ENCODE peak calls at places on chromosomes 11 and 22, in five cellular contexts. X is A673, L is GM13977, I is tibial nerve, T is heart right ventricle. G is an unnamed sample.

GRCh38 chr11:101960231-101960630 is 43.9 kb upstream of the ANGPTL5 start:
- DNase-seq in L (no peak), T (no peak), X (no peak), I (no peak), G (no peak)

GRCh38 chr11:3080104-3080503 is 22.9 kb upstream of the CARS1 start:
- DNase-seq in L (no peak), I (no peak), X (no peak), T (no peak), G (no peak)

GRCh38 chr11:112616292-112617088 is 344.7 kb upstream of the NCAM1 start:
- DNase-seq in L (no peak), I (no peak), X (no peak), T (no peak), G (no peak)

GRCh38 chr11:120208012-120208441 is 2.8 kb upstream of the OAF start:
- DNase-seq in L (no peak), T (no peak), X (no peak), I (no peak), G (no peak)

GRCh38 chr11:100445231-100445735 is 241.8 kb upstream of the ARHGAP42 start:
- DNase-seq in T (no peak), I (no peak), L (no peak), X (peak), G (no peak)

GRCh38 chr22:25076281-25076680 is 123.4 kb upstream of the CRYBB3 start:
- DNase-seq in T (no peak), I (no peak), L (no peak), X (no peak), G (peak)

GRCh38 chr11:123438191-123438627 is 8.1 kb downstream of the GRAMD1B start:
- DNase-seq in L (no peak), I (no peak), X (no peak), T (no peak), G (no peak)

GRCh38 chr22:47901911-47902310 is 1139.5 kb downstream of the TBC1D22A start:
- DNase-seq in I (no peak), L (no peak), T (no peak), X (no peak), G (no peak)

GRCh38 chr22:31490496-31490925 is 869 bp upstream of the EIF4ENIF1 start:
- DNase-seq in X (peak), T (peak), I (no peak), L (peak), G (peak)

GRCh38 chr11:34012734-34013133 is 38.8 kb upstream of the CAPRIN1 start:
- DNase-seq in T (no peak), I (no peak), X (no peak), L (no peak), G (no peak)

GRCh38 chr11:36427079-36427478 is 83.0 kb downstream of the TRAF6 start:
- DNase-seq in L (no peak), T (no peak), I (no peak), X (peak), G (no peak)

GRCh38 chr11:103994111-103994510 is 42.3 kb upstream of the DDI1 start:
- DNase-seq in T (no peak), L (no peak), I (no peak), X (peak), G (no peak)

GRCh38 chr22:27875951-27876350 is 43.1 kb downstream of the PITPNB start:
- DNase-seq in L (no peak), T (no peak), X (no peak), I (no peak), G (no peak)

GRCh38 chr11:121595717-121596156 is 143.0 kb upstream of the SORL1-AS1 start:
- DNase-seq in L (no peak), I (no peak), T (no peak), X (peak), G (no peak)

GRCh38 chr11:115458877-115459276 is 45.3 kb downstream of the CADM1 start:
- DNase-seq in L (no peak), X (no peak), T (no peak), I (no peak), G (no peak)

GRCh38 chr22:33922268-33922667 is 2.0 kb upstream of the LARGE1 start:
- DNase-seq in T (no peak), I (no peak), L (no peak), X (no peak), G (peak)

GRCh38 chr11:57974830-57975229 is 48.9 kb upstream of the OR9Q1 start:
- DNase-seq in I (no peak), X (no peak), L (no peak), T (no peak), G (no peak)

GRCh38 chr11:14908214-14908880 is 16.3 kb upstream of the CYP2R1 start:
- DNase-seq in L (peak), T (no peak), X (peak), I (no peak), G (peak)

GRCh38 chr22:39220450-39220849 is 24.3 kb downstream of the PDGFB start:
- DNase-seq in I (no peak), T (no peak), L (no peak), X (no peak), G (no peak)

GRCh38 chr11:107040447-107041444 is 22.5 kb upstream of the GUCY1A2 start:
- DNase-seq in L (no peak), X (no peak), I (no peak), T (no peak), G (peak)

GRCh38 chr11:65646921-65647701 is 9.2 kb downstream of the SIPA1 start:
- DNase-seq in X (peak), I (no peak), T (no peak), L (no peak), G (no peak)

GRCh38 chr11:2533642-2534115 is 88.9 kb downstream of the KCNQ1 start:
- DNase-seq in I (peak), T (peak), L (peak), X (peak), G (peak)

DNA sequence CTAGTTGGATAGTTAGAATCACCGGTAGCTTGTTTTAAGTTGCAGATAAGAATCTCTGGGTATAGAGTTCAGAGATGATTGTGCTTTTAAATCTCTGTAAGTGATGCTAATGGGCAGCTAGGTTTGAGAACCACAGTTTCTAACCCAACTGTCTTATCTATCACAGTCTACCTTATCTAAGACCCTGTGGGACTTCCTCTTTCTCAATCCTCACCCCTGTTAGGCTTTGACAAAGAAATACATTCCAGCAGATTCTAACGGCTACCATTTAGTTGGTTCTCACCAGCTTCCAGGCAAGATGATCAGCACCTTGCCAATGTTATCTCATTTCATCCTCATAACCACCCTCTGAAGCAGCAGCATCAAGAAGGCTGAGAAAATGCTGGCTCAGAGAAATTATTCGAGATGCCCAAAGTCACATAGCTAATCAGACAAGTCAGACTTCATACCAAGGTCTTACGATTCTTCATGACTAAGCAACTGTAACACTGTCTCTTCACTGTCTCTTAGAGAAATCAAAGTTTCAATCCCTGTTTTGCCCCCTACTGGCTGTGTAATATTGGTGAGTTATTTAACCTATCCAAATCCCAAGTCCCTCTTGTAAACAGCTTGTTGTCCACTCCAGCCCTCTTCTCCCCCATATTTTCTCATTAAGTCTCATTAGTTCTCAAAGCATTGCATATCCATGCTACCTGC is 192.4 kb upstream of the API5 start:
- DNase-seq in X (peak), L (no peak), T (no peak), I (no peak), G (no peak)
- TF ChIP-seq CTCF in X (peak), L (no peak), T (no peak), I (no peak), G (no peak)

GRCh38 chr11:131579932-131580387 is 209.5 kb downstream of the NTM start:
- DNase-seq in I (no peak), T (no peak), L (peak), X (peak), G (peak)
- TF ChIP-seq CTCF in I (no peak), T (peak), L (peak), X (peak), G (peak)

DNA sequence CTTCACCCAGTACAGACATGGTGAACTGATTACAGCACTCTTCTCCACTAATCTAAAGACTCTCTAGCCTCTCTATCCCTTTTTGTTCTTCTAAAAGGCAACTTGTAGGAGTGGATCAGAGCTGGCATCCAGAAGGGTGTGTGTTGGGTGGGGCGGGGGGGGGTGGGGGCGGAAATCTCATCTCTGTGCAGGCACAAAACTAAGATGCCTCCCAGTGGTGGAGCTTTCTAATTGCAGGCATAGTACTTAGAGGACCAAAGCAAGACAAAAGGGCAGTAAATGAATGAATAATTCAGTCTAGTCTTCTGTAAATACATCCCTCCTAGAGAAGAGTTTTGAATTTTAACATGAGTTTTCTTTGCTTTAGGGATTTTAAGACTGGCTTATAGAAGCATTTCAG is 11.4 kb upstream of the EMID1 start:
- DNase-seq in I (no peak), T (no peak), L (no peak), X (no peak), G (no peak)
- TF ChIP-seq CTCF in I (no peak), T (no peak), L (peak), X (peak), G (peak)

GRCh38 chr11:74487875-74488274 is 5.6 kb downstream of the LIPT2 start:
- DNase-seq in X (no peak), L (no peak), T (no peak), I (no peak), G (peak)
- TF ChIP-seq CTCF in X (peak), L (peak), T (no peak), I (no peak), G (peak)

G was measured in GM12865.